ENCODE peak calls at places on chromosomes 2 and 18, in six cellular contexts. F is lower leg skin; J is CD4-positive, alpha-beta T cell; K is heart left ventricle; N is lower lobe of right lung; G is GM20000. W is an unnamed sample.

GRCh38 chr2:215366440-215367032 is 54.7 kb downstream of the ATIC start:
- DNase-seq in N (no peak), K (no peak), J (no peak), G (no peak), F (no peak), W (no peak)

GRCh38 chr18:78128004-78128403 is 851.6 kb upstream of the SALL3 start:
- DNase-seq in J (no peak), F (no peak), G (no peak), N (no peak), K (no peak), W (no peak)

GRCh38 chr18:27713727-27714080 is 463.2 kb downstream of the CDH2 start:
- DNase-seq in F (no peak), J (no peak), K (peak; percentile 18), G (no peak), N (no peak), W (peak; percentile 24)

GRCh38 chr2:197209742-197210408 is 100.7 kb downstream of the ANKRD44 start:
- DNase-seq in K (no peak), G (peak; percentile 19), J (no peak), N (peak; percentile 59), F (no peak), W (no peak)

GRCh38 chr18:43662657-43663056 is 385.4 kb upstream of the SYT4 start:
- DNase-seq in F (no peak), N (no peak), K (no peak), J (no peak), G (no peak), W (no peak)

GRCh38 chr18:45248240-45248903 is 366.9 kb upstream of the SLC14A2 start:
- DNase-seq in J (no peak), G (no peak), N (no peak), F (peak; percentile 41), K (peak; percentile 49), W (no peak)

GRCh38 chr18:48623468-48624220 is 84.8 kb downstream of the CTIF start:
- DNase-seq in K (no peak), J (no peak), N (no peak), F (no peak), G (no peak), W (no peak)

GRCh38 chr2:148875387-148876051 is 492 bp downstream of the KIF5C start:
- DNase-seq in G (peak; percentile 59), J (peak; percentile 18), K (no peak), F (no peak), N (no peak), W (peak; percentile 29)

GRCh38 chr2:235244497-235245215 is 249.2 kb upstream of the AGAP1 start:
- DNase-seq in K (no peak), J (no peak), F (no peak), G (no peak), N (no peak), W (no peak)

GRCh38 chr2:128237081-128237534 is 81.6 kb downstream of the HS6ST1 start:
- DNase-seq in J (no peak), G (no peak), N (no peak), K (peak; percentile 31), F (no peak), W (no peak)

GRCh38 chr18:24009651-24010333 is 4.8 kb upstream of the TTC39C start:
- DNase-seq in G (peak; percentile 50), F (no peak), K (no peak), J (no peak), N (no peak), W (no peak)

GRCh38 chr2:190592831-190593230 is 56.1 kb upstream of the NAB1 start:
- DNase-seq in G (no peak), J (no peak), F (no peak), N (no peak), K (no peak), W (no peak)

GRCh38 chr2:60118061-60118460 is 435.4 kb downstream of the BCL11A start:
- DNase-seq in N (no peak), K (no peak), J (no peak), G (no peak), F (no peak), W (no peak)

GRCh38 chr2:21175895-21176646 is 52.3 kb downstream of the TDRD15 start:
- DNase-seq in J (no peak), F (no peak), N (no peak), K (no peak), G (no peak), W (no peak)

GRCh38 chr2:33250417-33251029 is 225.9 kb upstream of the RASGRP3 start:
- DNase-seq in F (no peak), G (no peak), J (no peak), N (no peak), K (no peak), W (no peak)

GRCh38 chr18:3044931-3045698 is 32.2 kb upstream of the LPIN2 start:
- DNase-seq in N (peak; percentile 69), F (no peak), K (peak; percentile 44), J (no peak), G (no peak), W (no peak)

GRCh38 chr2:96953611-96954489 is 32.5 kb downstream of the FAM178B start:
- DNase-seq in J (no peak), N (no peak), K (no peak), F (no peak), G (peak; percentile 51), W (no peak)

GRCh38 chr2:83650897-83651296 is 808.2 kb downstream of the SUCLG1 start:
- DNase-seq in K (no peak), J (no peak), N (no peak), G (no peak), F (no peak), W (no peak)

GRCh38 chr18:48375150-48375790 is 33.9 kb downstream of the ZBTB7C start:
- DNase-seq in J (no peak), K (peak; percentile 14), G (no peak), N (no peak), F (no peak), W (no peak)

GRCh38 chr2:217691920-217692666 is 310.7 kb downstream of the TNS1 start:
- DNase-seq in F (peak; percentile 76), G (no peak), N (peak; percentile 66), J (no peak), K (no peak), W (no peak)

GRCh38 chr2:62736899-62737559 is 31.5 kb downstream of the EHBP1 start:
- DNase-seq in F (no peak), K (no peak), J (no peak), N (no peak), G (no peak), W (no peak)

GRCh38 chr2:147843864-147844690 is 752 bp upstream of the ACVR2A start:
- DNase-seq in J (peak; percentile 81), F (peak; percentile 90), G (peak; percentile 96), N (peak; percentile 96), K (peak; percentile 94), W (peak; percentile 98)
- TF ChIP-seq CTCF in J (no peak), F (no peak), G (no peak), N (peak; percentile 37), K (peak; percentile 48), W (no peak)

DNA sequence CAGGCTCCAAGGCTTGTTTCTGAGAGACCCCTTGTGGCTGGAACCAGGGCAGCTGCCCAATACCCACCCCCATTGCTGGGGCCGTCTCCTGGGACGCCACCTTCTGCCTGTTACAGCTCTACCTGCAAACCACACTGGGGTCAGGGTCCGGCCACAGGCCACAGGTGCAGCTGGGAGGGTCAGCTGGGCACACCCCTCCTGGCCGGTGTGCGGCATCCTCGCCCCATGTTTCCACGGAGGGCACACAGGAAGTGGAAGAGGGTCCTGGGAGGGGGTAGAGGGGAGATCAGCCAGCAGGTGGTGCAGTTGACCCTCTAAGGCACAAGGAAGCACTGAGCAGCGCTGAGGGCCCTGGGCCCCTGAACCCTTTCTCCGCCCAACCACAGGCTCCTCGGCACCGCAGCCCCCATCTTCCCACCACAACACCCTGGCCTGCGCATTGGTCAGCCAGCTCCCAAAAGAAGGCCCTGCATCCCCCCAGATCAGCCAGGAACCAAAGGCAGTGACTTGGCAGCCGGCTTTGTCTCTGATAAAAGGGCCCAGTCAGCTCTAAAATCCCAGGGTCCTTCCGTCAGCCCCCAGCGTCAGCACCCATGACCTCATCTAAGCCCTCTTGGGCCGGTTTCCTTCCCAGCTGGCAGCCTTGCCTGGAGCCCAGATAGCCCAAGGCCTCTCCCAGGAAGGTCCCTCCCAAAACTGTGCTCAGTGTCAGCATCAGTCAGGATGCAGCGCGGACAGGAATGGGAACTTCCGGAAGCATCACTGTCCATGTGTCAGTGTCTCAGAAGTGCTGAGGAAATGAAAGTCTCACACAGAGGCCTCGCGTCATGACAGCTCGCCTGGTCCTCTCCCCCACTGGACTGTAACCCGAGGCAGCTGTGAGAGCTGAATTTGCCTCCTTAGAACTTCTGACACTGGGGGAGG is 1.7 kb downstream of the ERFE start:
- DNase-seq in F (no peak), N (no peak), J (no peak), G (no peak), K (no peak), W (peak; percentile 65)
- TF ChIP-seq CTCF in F (no peak), N (peak; percentile 11), J (peak; percentile 22), G (peak; percentile 12), K (peak; percentile 21), W (no peak)

DNA sequence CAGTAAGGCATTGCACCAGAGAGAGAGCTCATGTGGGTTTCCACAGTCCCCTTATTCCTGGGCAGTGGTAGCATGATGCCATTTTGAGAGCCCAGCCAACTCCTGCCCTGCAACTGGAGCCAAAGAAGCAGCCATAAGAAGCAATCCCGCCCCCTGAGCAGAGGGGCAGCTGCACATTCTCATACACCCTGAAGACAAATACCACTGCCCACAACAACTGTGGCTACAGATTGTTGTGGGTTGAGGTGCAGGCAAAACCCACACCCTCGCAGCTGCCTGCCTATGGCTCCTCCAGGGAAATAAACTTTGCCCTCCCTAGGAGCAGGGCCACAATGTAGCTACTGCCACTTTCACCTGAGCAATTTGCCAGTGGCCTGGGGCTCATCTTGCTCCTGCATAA is 219.4 kb upstream of the NRXN1 start:
- DNase-seq in J (no peak), K (no peak), F (no peak), G (no peak), N (no peak), W (no peak)
- TF ChIP-seq CTCF in J (no peak), K (no peak), F (no peak), G (no peak), N (no peak), W (no peak)

DNA sequence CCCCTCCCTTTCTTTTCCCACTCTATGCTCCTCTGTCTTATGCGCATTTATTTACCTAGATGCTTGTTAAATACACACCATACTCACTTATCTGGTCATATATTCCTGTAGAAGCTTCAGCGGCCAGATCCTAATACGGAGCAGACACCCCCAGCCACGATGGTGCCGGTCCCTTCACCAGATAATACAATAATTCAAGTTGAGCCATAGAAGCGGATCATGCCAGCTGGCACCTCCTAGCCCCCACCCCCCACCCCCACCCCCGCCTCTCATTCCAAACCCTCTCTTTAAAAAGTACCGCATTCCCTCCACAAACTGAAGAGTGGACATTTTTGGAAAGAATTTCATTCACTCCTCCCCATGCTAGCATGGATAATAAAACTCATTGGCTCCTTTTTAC is 95.2 kb downstream of the BIN1 start:
- DNase-seq in N (no peak), F (no peak), K (no peak), G (no peak), J (no peak), W (no peak)
- TF ChIP-seq CTCF in N (no peak), F (no peak), K (no peak), G (no peak), J (no peak), W (no peak)

W was measured in glutamatergic neuron.